ENCODE peak calls at places on chromosomes 2 and 18, in ten cellular contexts. F is neural progenitor cell, Z is A549, N is HL-60, T is iPS DF 6.9, G is GM23338, C is HCT116, S is kidney, B is breast epithelium, I is transverse colon. P is an unnamed sample.

GRCh38 chr2:241815477-241816430 is 6.8 kb downstream of the NEU4 start:
- DNase-seq in F (no peak), I (no peak), C (no peak), S (peak), B (peak), N (no peak), G (no peak), Z (no peak), T (no peak), P (peak)

GRCh38 chr2:230982126-230982525 is 13.8 kb upstream of the SPATA3 start:
- DNase-seq in S (no peak), B (no peak), Z (no peak), G (no peak), F (no peak), C (no peak), T (no peak), N (no peak), I (no peak), P (no peak)

GRCh38 chr2:12057436-12058166 is 311.2 kb downstream of the LPIN1 start:
- DNase-seq in B (no peak), I (peak), Z (no peak), T (no peak), C (no peak), N (peak), G (no peak), S (peak), F (no peak), P (peak)

GRCh38 chr18:46419391-46420141 is 237.5 kb downstream of the LOXHD1 start:
- DNase-seq in F (peak), N (no peak), T (no peak), I (no peak), G (peak), Z (no peak), S (no peak), B (peak), C (no peak), P (peak)

GRCh38 chr2:109058215-109058614 is 69.2 kb upstream of the EDAR start:
- DNase-seq in S (no peak), B (no peak), C (no peak), F (peak), N (no peak), I (no peak), G (no peak), T (no peak), Z (no peak), P (no peak)

GRCh38 chr18:56333846-56334245 is 304.5 kb downstream of the TXNL1 start:
- DNase-seq in G (no peak), B (no peak), F (no peak), C (no peak), I (no peak), N (no peak), S (no peak), Z (no peak), T (no peak), P (no peak)

GRCh38 chr2:96100893-96101304 is 15.5 kb downstream of the ADRA2B start:
- DNase-seq in I (no peak), Z (no peak), N (no peak), T (no peak), B (no peak), F (no peak), S (peak), G (no peak), C (no peak), P (peak)

GRCh38 chr18:23038712-23039111 is 96.6 kb upstream of the CABLES1 start:
- DNase-seq in B (no peak), I (no peak), G (no peak), T (no peak), Z (peak), C (no peak), S (no peak), N (no peak), F (no peak), P (no peak)

GRCh38 chr2:213085538-213085937 is 65.9 kb downstream of the IKZF2 start:
- DNase-seq in F (no peak), I (no peak), C (no peak), G (no peak), N (no peak), Z (no peak), T (no peak), B (no peak), S (no peak), P (no peak)

GRCh38 chr18:48330016-48330991 is 78.9 kb downstream of the ZBTB7C start:
- DNase-seq in T (no peak), I (no peak), N (no peak), S (no peak), Z (peak), F (no peak), C (peak), B (peak), G (no peak), P (no peak)

DNA sequence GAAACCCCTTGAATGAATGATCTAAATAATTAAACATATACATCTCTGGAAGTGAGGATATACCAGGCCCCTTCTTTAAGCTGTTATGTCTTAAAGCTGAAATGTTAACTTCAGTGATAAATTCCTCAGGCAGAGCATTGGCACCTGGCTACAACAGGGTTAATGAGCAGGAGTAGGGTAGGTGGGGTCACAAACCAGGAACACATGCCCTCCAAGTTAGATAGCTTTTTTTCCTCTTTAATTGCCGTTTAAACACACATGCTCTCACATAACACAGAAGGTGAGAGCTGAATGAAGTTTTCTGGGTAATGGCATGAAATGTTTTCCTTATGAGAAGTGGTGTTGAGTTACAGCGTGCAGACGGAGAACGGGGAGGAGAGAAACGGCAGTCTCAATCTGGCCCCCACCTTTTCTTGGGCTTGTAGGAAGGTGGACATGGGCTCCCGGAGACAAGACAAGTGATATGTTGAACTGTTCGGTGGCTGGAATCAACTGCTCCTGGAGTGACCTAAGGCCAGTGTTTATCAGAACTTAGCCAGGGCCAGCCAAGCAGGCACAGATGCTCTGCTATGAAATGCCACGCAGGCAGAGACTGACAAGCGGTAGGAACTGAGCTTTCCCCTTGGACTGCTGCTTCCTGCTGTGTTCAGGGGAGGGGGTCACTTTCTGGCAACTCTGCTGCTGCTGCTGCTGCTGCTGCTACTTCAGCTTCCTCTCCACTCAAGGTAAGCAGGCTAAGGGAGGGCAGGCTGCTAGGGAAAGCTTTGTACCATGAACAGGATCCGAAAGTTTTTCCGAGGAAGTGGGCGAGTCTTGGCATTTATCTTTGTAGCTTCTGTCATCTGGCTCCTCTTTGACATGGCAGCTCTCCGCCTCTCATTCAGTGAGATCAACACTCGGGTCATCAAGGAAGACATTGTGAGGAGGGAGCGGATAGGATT is at the start of gene GALNT5:
- DNase-seq in C (no peak), N (no peak), I (peak), G (peak), F (peak), S (no peak), Z (peak), B (no peak), T (peak), P (peak)
- H3K4me3 ChIP-seq in C (peak), N (no peak), I (peak), G (peak), F (peak), S (peak), Z (peak), B (peak), T (peak), P (peak)

DNA sequence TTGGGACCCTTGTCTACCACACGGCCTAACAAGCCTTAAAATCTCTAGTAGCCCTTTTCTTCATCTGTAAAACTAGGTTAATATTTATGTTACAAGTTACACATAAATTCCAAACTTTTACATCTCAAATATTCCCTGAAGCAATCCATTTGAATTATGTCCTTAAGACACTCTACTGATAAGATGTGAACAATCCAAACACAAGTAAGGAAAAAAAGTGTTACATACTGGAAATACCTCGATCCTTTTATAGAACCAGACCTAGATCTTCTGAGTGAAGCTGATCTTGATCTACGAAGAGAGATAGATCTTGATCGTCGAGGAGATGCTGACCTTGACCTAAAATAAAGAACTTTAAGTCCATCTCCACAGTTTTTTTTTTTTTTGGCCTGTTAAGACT is 3.3 kb downstream of the SRSF7 start:
- DNase-seq in B (no peak), C (no peak), T (no peak), Z (no peak), G (no peak), F (no peak), I (no peak), N (no peak), S (no peak), P (no peak)
- H3K4me3 ChIP-seq in B (no peak), C (no peak), T (no peak), Z (no peak), G (peak), F (peak), I (no peak), N (no peak), S (no peak), P (no peak)

GRCh38 chr2:178449700-178450573 is 1.0 kb downstream of the PRKRA start:
- DNase-seq in S (no peak), N (no peak), I (peak), G (no peak), T (no peak), B (no peak), C (no peak), F (peak), Z (no peak), P (no peak)

GRCh38 chr2:178452870-178453269 is 1.7 kb downstream of the PJVK start:
- DNase-seq in S (no peak), F (no peak), Z (no peak), C (no peak), I (no peak), N (no peak), G (no peak), T (no peak), B (no peak), P (no peak)

GRCh38 chr2:178452334-178452733 is 1.2 kb downstream of the PJVK start:
- DNase-seq in C (no peak), N (no peak), I (no peak), G (no peak), S (no peak), B (no peak), T (no peak), F (no peak), Z (no peak), P (no peak)

GRCh38 chr2:178450574-178451429 is at the start of the genes PJVK and PRKRA:
- DNase-seq in G (peak), T (peak), Z (peak), B (peak), F (peak), S (peak), C (peak), N (peak), I (peak), P (peak)

GRCh38 chr2:178448968-178449661 is 1.9 kb downstream of the PRKRA start:
- DNase-seq in Z (no peak), I (no peak), C (no peak), G (no peak), N (no peak), S (no peak), F (no peak), T (no peak), B (no peak), P (no peak)
- H3K4me3 ChIP-seq in Z (peak), I (peak), C (peak), G (peak), N (no peak), S (peak), F (peak), T (no peak), B (peak), P (no peak)

GRCh38 chr2:239249048-239249447 is 151.8 kb downstream of the HDAC4 start:
- DNase-seq in I (no peak), N (no peak), C (no peak), Z (no peak), G (no peak), B (no peak), F (no peak), S (no peak), T (no peak), P (peak)

GRCh38 chr2:239250216-239251071 is 150.4 kb downstream of the HDAC4 start:
- DNase-seq in I (no peak), T (no peak), F (no peak), N (no peak), Z (no peak), G (no peak), S (peak), C (no peak), B (no peak), P (no peak)

GRCh38 chr2:239251971-239252370 is 148.8 kb downstream of the HDAC4 start:
- DNase-seq in C (no peak), Z (no peak), S (no peak), T (no peak), G (no peak), F (no peak), I (no peak), B (no peak), N (no peak), P (no peak)

GRCh38 chr2:239247401-239248245 is 153.2 kb downstream of the HDAC4 start:
- DNase-seq in T (no peak), G (no peak), F (no peak), N (no peak), C (peak), Z (no peak), B (no peak), S (peak), I (peak), P (no peak)

DNA sequence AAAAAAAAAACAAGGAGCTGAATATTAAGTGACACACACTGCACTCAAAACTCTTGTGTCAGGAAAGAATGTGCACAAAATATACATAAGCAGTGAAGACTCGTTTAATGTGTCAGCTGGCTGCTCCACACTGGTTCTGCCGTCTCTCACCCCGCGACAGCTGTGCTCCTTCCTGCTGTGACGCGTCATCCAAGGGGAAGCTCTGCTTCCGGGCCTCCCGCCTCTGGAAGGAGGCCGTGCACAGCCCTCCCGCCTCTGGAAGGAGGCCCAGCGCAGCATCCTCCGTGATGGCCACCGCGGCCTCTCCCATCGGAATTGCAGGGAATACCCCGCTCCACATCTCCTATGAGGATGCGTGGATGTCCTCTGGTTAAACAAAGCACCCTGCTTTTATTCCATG is 151.0 kb downstream of the HDAC4 start:
- DNase-seq in S (peak), B (no peak), T (no peak), N (no peak), I (peak), G (no peak), F (no peak), C (no peak), Z (no peak), P (no peak)
- H3K4me3 ChIP-seq in S (no peak), B (no peak), T (no peak), N (no peak), I (no peak), G (no peak), F (no peak), C (no peak), Z (no peak), P (no peak)

P was measured in H7.